ENCODE peak calls at places on chromosome 22, in five cellular contexts. Y is brain microvascular endothelial cell, G is A549, B is astrocyte of the hippocampus, O is suprapubic skin. P is an unnamed sample.

GRCh38 chr22:20569059-20570058 is 61.9 kb downstream of the MED15 start:
- DNase-seq in O (peak; percentile 90), G (peak; percentile 75), B (peak; percentile 97), Y (peak; percentile 97), P (peak; percentile 91)

GRCh38 chr22:27247691-27248434 is 553.7 kb downstream of the MN1 start:
- DNase-seq in B (peak; percentile 32), Y (no peak), O (no peak), G (no peak), P (no peak)

GRCh38 chr22:30985561-30986208 is 16.6 kb downstream of the TUG1 start:
- DNase-seq in B (no peak), G (no peak), Y (no peak), O (no peak), P (no peak)

GRCh38 chr22:39727541-39727940 is 157.0 kb downstream of the CACNA1I start:
- DNase-seq in G (peak; percentile 16), O (no peak), Y (peak; percentile 3), B (peak; percentile 12), P (no peak)

GRCh38 chr22:39463931-39464390 is 7.1 kb downstream of the MGAT3 start:
- DNase-seq in B (peak; percentile 34), O (no peak), Y (no peak), G (no peak), P (peak; percentile 78)

GRCh38 chr22:45185718-45186511 is 22.2 kb downstream of the NUP50 start:
- DNase-seq in B (no peak), G (no peak), O (no peak), Y (no peak), P (no peak)

GRCh38 chr22:50737728-50738648 is at the start of gene ACR:
- DNase-seq in B (no peak), G (no peak), O (peak; percentile 43), Y (no peak), P (peak; percentile 11)

GRCh38 chr22:46775789-46776485 is 13.5 kb downstream of the TBC1D22A start:
- DNase-seq in O (peak; percentile 52), G (no peak), B (no peak), Y (no peak), P (no peak)

GRCh38 chr22:26975381-26975780 is 318.0 kb downstream of the MIAT start:
- DNase-seq in O (no peak), Y (no peak), B (no peak), G (no peak), P (no peak)

GRCh38 chr22:16695261-16695660 is 102.7 kb upstream of the CCT8L2 start:
- DNase-seq in G (no peak), Y (no peak), O (no peak), B (no peak), P (no peak)

GRCh38 chr22:42344391-42344861 is 74.0 kb upstream of the TCF20 start:
- DNase-seq in Y (peak; percentile 6), G (no peak), O (no peak), B (peak; percentile 89), P (no peak)

GRCh38 chr22:35783943-35784614 is 66.4 kb downstream of the APOL5 start:
- DNase-seq in B (peak; percentile 83), G (peak; percentile 73), O (no peak), Y (peak; percentile 56), P (no peak)

P was measured in breast epithelium.